ENCODE peak calls at places on chromosomes 16 and 17, in eight cellular contexts. D, X, V, Q, C, U, P and K are unnamed samples.
A peak's percentile ranks its signal among the peaks of the same experiment; 100 is the strongest.

GRCh38 chr17:73566905-73567782 is 77.1 kb downstream of the SDK2 start:
- DNase-seq in D (no peak), X (no peak), V (no peak), Q (no peak), C (no peak), U (no peak), P (no peak), K (peak; percentile 84)

GRCh38 chr17:63699638-63700527 is at the start of gene LIMD2:
- DNase-seq in D (peak; percentile 76), X (peak; percentile 26), V (peak; percentile 87), Q (no peak), C (peak; percentile 59), U (peak; percentile 42), P (peak; percentile 49), K (peak; percentile 47)

GRCh38 chr16:31094424-31095120 is at the start of gene VKORC1:
- DNase-seq in D (peak; percentile 92), X (peak; percentile 97), V (peak; percentile 77), Q (peak; percentile 99), C (peak; percentile 95), U (peak; percentile 97), P (peak; percentile 93), K (peak; percentile 99)

GRCh38 chr16:22668318-22668717 is 145.6 kb upstream of the HS3ST2 start:
- DNase-seq in D (no peak), X (no peak), V (no peak), Q (no peak), C (no peak), U (no peak), P (no peak), K (no peak)

GRCh38 chr16:89924298-89924924 is 1.3 kb downstream of the TUBB3 start:
- DNase-seq in D (no peak), X (peak; percentile 43), V (no peak), Q (no peak), C (no peak), U (no peak), P (peak; percentile 66), K (peak; percentile 90)

GRCh38 chr16:79628501-79628975 is 28.0 kb upstream of the MAF start:
- DNase-seq in D (no peak), X (peak; percentile 38), V (peak; percentile 22), Q (no peak), C (no peak), U (no peak), P (no peak), K (no peak)

GRCh38 chr16:57427307-57427706 is 19.9 kb downstream of the CIAPIN1 start:
- DNase-seq in D (no peak), X (no peak), V (no peak), Q (no peak), C (no peak), U (no peak), P (no peak), K (no peak)

GRCh38 chr16:67878232-67878631 is 5.4 kb downstream of the EDC4 start:
- DNase-seq in D (no peak), X (no peak), V (no peak), Q (no peak), C (no peak), U (no peak), P (no peak), K (no peak)

GRCh38 chr17:60229189-60229802 is 79.5 kb downstream of the CA4 start:
- DNase-seq in D (no peak), X (no peak), V (no peak), Q (no peak), C (no peak), U (no peak), P (peak; percentile 10), K (no peak)

GRCh38 chr16:13014516-13014915 is 113.1 kb downstream of the SHISA9 start:
- DNase-seq in D (no peak), X (no peak), V (no peak), Q (peak; percentile 27), C (no peak), U (no peak), P (no peak), K (peak; percentile 63)

GRCh38 chr16:1199342-1200013 is 25.6 kb downstream of the TPSG1 start:
- DNase-seq in D (no peak), X (no peak), V (no peak), Q (no peak), C (no peak), U (no peak), P (no peak), K (no peak)

GRCh38 chr16:19589771-19590302 is 34.3 kb downstream of the VPS35L start:
- DNase-seq in D (no peak), X (no peak), V (no peak), Q (no peak), C (no peak), U (no peak), P (no peak), K (no peak)

GRCh38 chr17:79941088-79942010 is 94.3 kb downstream of the TBC1D16 start:
- DNase-seq in D (no peak), X (no peak), V (no peak), Q (no peak), C (no peak), U (no peak), P (no peak), K (no peak)

GRCh38 chr17:50735287-50735686 is 15.9 kb downstream of the LUC7L3 start:
- DNase-seq in D (no peak), X (no peak), V (no peak), Q (no peak), C (no peak), U (no peak), P (no peak), K (no peak)